ENCODE peak calls at places on chromosomes 16 and 17, in four cellular contexts. W, N, J and I are unnamed samples. For H3K9me3, the result is how much of the 10 kb centered on the place peaks cover.

GRCh38 chr16:52630711-52631110 is 83.8 kb upstream of the TOX3 start:
- DNase-seq in N (no peak), W (no peak), J (no peak), I (no peak)

GRCh38 chr16:56632160-56632847 is at the start of gene MT1M:
- DNase-seq in J (peak), W (no peak), N (peak), I (no peak)

GRCh38 chr16:29899516-29900101 is at the start of gene SEZ6L2:
- DNase-seq in N (no peak), W (no peak), J (peak), I (no peak)

GRCh38 chr17:9064311-9064834 is 43.1 kb downstream of the NTN1 start:
- DNase-seq in J (no peak), N (no peak), W (no peak), I (no peak)

GRCh38 chr17:632551-632950 is 82.1 kb downstream of the VPS53 start:
- DNase-seq in W (no peak), J (no peak), N (no peak), I (no peak)

GRCh38 chr16:74026373-74027281 is 270.0 kb upstream of the PSMD7 start:
- DNase-seq in J (no peak), W (no peak), N (no peak), I (no peak)

GRCh38 chr17:30543456-30543855 is 66.2 kb downstream of the GOSR1 start:
- DNase-seq in N (no peak), J (no peak), W (no peak), I (no peak)

GRCh38 chr17:75531724-75532090 is 6.2 kb downstream of the LLGL2 start:
- DNase-seq in J (no peak), W (no peak), N (no peak), I (no peak)

GRCh38 chr17:45175759-45176140 is 14.1 kb downstream of the HEXIM2 start:
- DNase-seq in N (no peak), J (no peak), W (no peak), I (no peak)

GRCh38 chr16:86065711-86066110 is 166.7 kb downstream of the IRF8 start:
- DNase-seq in W (no peak), J (no peak), N (no peak), I (no peak)

GRCh38 chr17:17495448-17496188 is 577 bp downstream of the RASD1 start:
- DNase-seq in J (no peak), W (no peak), N (no peak), I (peak)

GRCh38 chr16:7294020-7294419 is 38.6 kb upstream of the RBFOX1 start:
- DNase-seq in J (no peak), W (no peak), N (no peak), I (no peak)

GRCh38 chr17:703081-703875 is 11.4 kb downstream of the VPS53 start:
- DNase-seq in J (no peak), W (no peak), N (no peak), I (no peak)

GRCh38 chr16:71917900-71918299 is 22.6 kb downstream of the IST1 start:
- DNase-seq in N (no peak), J (no peak), W (no peak), I (no peak)

GRCh38 chr17:71628306-71628705 is 492.5 kb upstream of the SOX9 start:
- DNase-seq in J (no peak), W (no peak), N (no peak), I (no peak)

GRCh38 chr17:77999413-78000173 is 41.1 kb downstream of the TNRC6C start:
- DNase-seq in J (no peak), W (no peak), N (no peak), I (no peak)

GRCh38 chr16:74726056-74726455 is 25.4 kb upstream of the MLKL start:
- DNase-seq in W (no peak), N (no peak), J (no peak), I (no peak)

GRCh38 chr17:79574656-79575055 is 36.2 kb downstream of the RBFOX3 start:
- DNase-seq in W (no peak), J (peak), N (no peak), I (no peak)

GRCh38 chr17:40534431-40535189 is 30.7 kb downstream of the CCR7 start:
- DNase-seq in N (no peak), W (no peak), J (no peak), I (no peak)

GRCh38 chr16:5709889-5710288 is 612.3 kb upstream of the EEF2KMT start:
- DNase-seq in W (no peak), N (no peak), J (no peak), I (no peak)

GRCh38 chr17:30970757-30971567 is at the start of gene RNF135:
- DNase-seq in N (peak), W (peak), J (peak), I (peak)

GRCh38 chr17:55737976-55738501 is 12.8 kb upstream of the PCTP start:
- DNase-seq in N (no peak), W (no peak), J (no peak), I (no peak)

GRCh38 chr17:55086635-55087058 is 118.1 kb downstream of the STXBP4 start:
- DNase-seq in W (no peak), J (no peak), N (no peak), I (no peak)

GRCh38 chr16:85371948-85372347 is 241.2 kb upstream of the GSE1 start:
- DNase-seq in N (no peak), W (no peak), J (no peak), I (no peak)

GRCh38 chr17:56020369-56020768 is 132.9 kb upstream of the ANKFN1 start:
- DNase-seq in N (no peak), J (no peak), W (no peak), I (no peak)

GRCh38 chr17:28306954-28307401 is 12.0 kb upstream of the TMEM97 start:
- DNase-seq in W (no peak), N (no peak), J (peak), I (no peak)

GRCh38 chr16:1610841-1611653 is 825 bp downstream of the IFT140 start:
- DNase-seq in J (no peak), W (peak), N (no peak), I (peak)

GRCh38 chr16:87978127-87978526 is 26.9 kb downstream of the BANP start:
- DNase-seq in J (no peak), W (no peak), N (no peak), I (no peak)

GRCh38 chr16:84271866-84272265 is 22.8 kb upstream of the WFDC1 start:
- DNase-seq in W (no peak), J (no peak), N (no peak), I (no peak)

GRCh38 chr16:23407436-23408125 is 45.4 kb downstream of the COG7 start:
- DNase-seq in N (no peak), W (no peak), J (no peak), I (no peak)

GRCh38 chr16:27432600-27432957 is 30.6 kb downstream of the IL21R start:
- DNase-seq in N (no peak), W (no peak), J (no peak), I (no peak)

GRCh38 chr16:64952177-64952576 is 169.7 kb downstream of the CDH11 start:
- DNase-seq in N (no peak), J (no peak), W (no peak), I (no peak)

GRCh38 chr16:4272114-4272954 is 489 bp downstream of the TFAP4 start:
- DNase-seq in J (peak), N (peak), W (peak), I (no peak)

GRCh38 chr17:57672971-57673370 is 72.1 kb downstream of the CCDC182 start:
- DNase-seq in N (no peak), J (no peak), W (no peak), I (no peak)

GRCh38 chr16:65453646-65454045 is 331.8 kb upstream of the CDH11 start:
- DNase-seq in J (no peak), N (no peak), W (no peak), I (no peak)

GRCh38 chr17:42891539-42892152 is 9.0 kb upstream of the G6PC1 start:
- DNase-seq in N (peak), J (peak), W (no peak), I (no peak)

GRCh38 chr16:70302745-70303144 is 3.8 kb downstream of the DDX19B start:
- DNase-seq in J (no peak), W (no peak), N (no peak), I (no peak)

GRCh38 chr17:64300566-64300965 is 37.5 kb upstream of the TEX2 start:
- DNase-seq in N (no peak), J (no peak), W (no peak), I (no peak)

GRCh38 chr16:31636433-31636832 is 108.7 kb downstream of the AHSP start:
- DNase-seq in J (no peak), W (no peak), N (no peak), I (no peak)

GRCh38 chr16:31641279-31641678 is 113.6 kb downstream of the AHSP start:
- DNase-seq in W (no peak), J (no peak), N (no peak), I (no peak)
- H3K9me3 ChIP-seq in W (under half), J (under half), N (under half), I (under half)

GRCh38 chr17:50048988-50049387 is 6.9 kb upstream of the ITGA3 start:
- DNase-seq in N (no peak), J (no peak), W (no peak), I (no peak)
- H3K9me3 ChIP-seq in N (under half), J (under half), W (under half), I (under half)

GRCh38 chr17:5179003-5179402 is 12.7 kb downstream of the ZNF594 start:
- DNase-seq in W (no peak), N (no peak), J (no peak), I (no peak)
- H3K9me3 ChIP-seq in W (half or more), N (half or more), J (under half), I (under half)

GRCh38 chr16:10408824-10409381 is 23.0 kb downstream of the ATF7IP2 start:
- DNase-seq in N (no peak), J (no peak), W (no peak), I (no peak)

GRCh38 chr16:10410469-10410868 is 24.6 kb downstream of the ATF7IP2 start:
- DNase-seq in N (no peak), W (no peak), J (no peak), I (no peak)

GRCh38 chr16:10402975-10403374 is 17.1 kb downstream of the ATF7IP2 start:
- DNase-seq in W (no peak), N (no peak), J (no peak), I (no peak)

GRCh38 chr16:10405386-10405939 is 19.6 kb downstream of the ATF7IP2 start:
- DNase-seq in J (no peak), W (no peak), N (no peak), I (no peak)
- H3K9me3 ChIP-seq in J (under half), W (under half), N (under half), I (under half)

GRCh38 chr16:35651841-35652240 is 2192.4 kb downstream of the TP53TG3F start:
- DNase-seq in J (no peak), N (no peak), W (no peak), I (no peak)
- H3K9me3 ChIP-seq in J (under half), N (under half), W (under half), I (under half)